ENCODE peak calls at places on chromosome 1, in six cellular contexts. Q is IMR-90, O is neuronal stem cell, Z is mesendoderm, S is mesenchymal stem cell, I is H1. Y is an unnamed sample.

GRCh38 chr1:168373869-168374268 is 93.2 kb downstream of the TBX19 start:
- DNase-seq in Z (no peak), S (no peak), O (no peak), Q (no peak), I (no peak), Y (no peak)

GRCh38 chr1:47378147-47378546 is 37.9 kb upstream of the FOXE3 start:
- DNase-seq in I (no peak), Z (no peak), S (peak; percentile 48), Q (peak; percentile 62), O (no peak), Y (no peak)

GRCh38 chr1:216742625-216743024 is 19.4 kb upstream of the ESRRG start:
- DNase-seq in Z (no peak), S (peak; percentile 33), I (no peak), Q (peak; percentile 30), O (no peak), Y (no peak)

GRCh38 chr1:81287681-81288080 is 513.1 kb upstream of the ADGRL2 start:
- DNase-seq in Q (no peak), I (no peak), O (no peak), Z (no peak), S (no peak), Y (no peak)

GRCh38 chr1:60390593-60391282 is 317.2 kb upstream of the C1orf87 start:
- DNase-seq in Z (no peak), S (no peak), O (no peak), I (no peak), Q (no peak), Y (no peak)

GRCh38 chr1:228205526-228206436 is 2.1 kb upstream of the OBSCN start:
- DNase-seq in S (no peak), I (no peak), O (no peak), Z (no peak), Q (no peak), Y (peak; percentile 20)

GRCh38 chr1:147670319-147671003 is at the start of gene ACP6:
- DNase-seq in Q (peak; percentile 94), S (peak; percentile 96), Z (peak; percentile 99), I (peak; percentile 91), O (peak; percentile 87), Y (peak; percentile 98)

GRCh38 chr1:145960468-145961108 is 2.8 kb upstream of the LIX1L start:
- DNase-seq in I (no peak), Q (peak; percentile 51), O (peak; percentile 73), Z (peak; percentile 91), S (peak; percentile 83), Y (peak; percentile 92)

GRCh38 chr1:30778156-30778978 is 20.8 kb upstream of the LAPTM5 start:
- DNase-seq in Z (no peak), I (no peak), Q (peak; percentile 85), O (no peak), S (peak; percentile 80), Y (no peak)

GRCh38 chr1:234309243-234309597 is 64.0 kb upstream of the COA6 start:
- DNase-seq in O (no peak), S (no peak), Z (no peak), I (no peak), Q (no peak), Y (no peak)

GRCh38 chr1:109762821-109763645 is 690 bp downstream of the EPS8L3 start:
- DNase-seq in I (no peak), Q (peak; percentile 92), Z (no peak), O (no peak), S (peak; percentile 95), Y (no peak)

GRCh38 chr1:34140011-34140676 is 24.9 kb downstream of the CSMD2 start:
- DNase-seq in Z (peak; percentile 14), S (no peak), O (no peak), Q (no peak), I (no peak), Y (no peak)

GRCh38 chr1:27098447-27099153 is 56.3 kb downstream of the SLC9A1 start:
- DNase-seq in Q (no peak), I (no peak), Z (no peak), O (no peak), S (no peak), Y (no peak)

GRCh38 chr1:227903061-227903521 is 44.6 kb downstream of the WNT9A start:
- DNase-seq in Z (no peak), Q (no peak), S (no peak), O (no peak), I (no peak), Y (no peak)

GRCh38 chr1:203046984-203047630 is 20.8 kb downstream of the PPFIA4 start:
- DNase-seq in S (peak; percentile 84), Z (no peak), O (no peak), Q (peak; percentile 87), I (no peak), Y (no peak)

GRCh38 chr1:240122639-240123604 is 31.2 kb downstream of the FMN2 start:
- DNase-seq in Z (peak; percentile 42), I (no peak), S (no peak), O (no peak), Q (no peak), Y (no peak)

GRCh38 chr1:218785928-218786327 is 387.8 kb upstream of the LYPLAL1 start:
- DNase-seq in Q (peak; percentile 29), I (no peak), O (no peak), Z (no peak), S (no peak), Y (no peak)

GRCh38 chr1:213275293-213275692 is 224.3 kb downstream of the RPS6KC1 start:
- DNase-seq in I (no peak), O (no peak), Q (no peak), S (no peak), Z (no peak), Y (no peak)

GRCh38 chr1:21200767-21201166 is 24.1 kb upstream of the EIF4G3 start:
- DNase-seq in Z (no peak), I (no peak), O (no peak), Q (peak; percentile 62), S (peak; percentile 77), Y (no peak)

GRCh38 chr1:91026320-91026719 is 4.5 kb upstream of the ZNF644 start:
- DNase-seq in Z (no peak), I (no peak), O (no peak), S (no peak), Q (no peak), Y (no peak)

GRCh38 chr1:248688527-248689298 is 13.9 kb downstream of the OR14I1 start:
- DNase-seq in Q (no peak), O (no peak), Z (no peak), I (no peak), S (no peak), Y (no peak)

GRCh38 chr1:54277451-54278355 is 77.7 kb downstream of the MRPL37 start:
- DNase-seq in S (peak; percentile 64), O (no peak), I (no peak), Z (no peak), Q (no peak), Y (no peak)

GRCh38 chr1:47697616-47698335 is 259.9 kb downstream of the FOXD2 start:
- DNase-seq in I (no peak), Q (no peak), Z (no peak), S (no peak), O (no peak), Y (no peak)

GRCh38 chr1:223780926-223781325 is 64.8 kb downstream of the TP53BP2 start:
- DNase-seq in O (no peak), S (no peak), Q (no peak), I (no peak), Z (no peak), Y (no peak)

GRCh38 chr1:164726235-164726634 is 167.3 kb downstream of the PBX1 start:
- DNase-seq in O (no peak), Z (no peak), I (no peak), Q (peak; percentile 96), S (peak; percentile 87), Y (no peak)

GRCh38 chr1:22747021-22747734 is 36.5 kb downstream of the EPHB2 start:
- DNase-seq in O (no peak), Z (no peak), S (peak; percentile 74), Q (peak; percentile 91), I (no peak), Y (no peak)

GRCh38 chr1:231828182-231828920 is 201.8 kb downstream of the DISC1 start:
- DNase-seq in Q (peak; percentile 95), S (peak; percentile 95), I (no peak), O (no peak), Z (no peak), Y (no peak)

GRCh38 chr1:154329152-154329521 is 3.8 kb downstream of the ATP8B2 start:
- DNase-seq in Q (no peak), O (no peak), S (no peak), I (no peak), Z (peak; percentile 94), Y (peak; percentile 73)

GRCh38 chr1:32374193-32374592 is 11.9 kb downstream of the TSSK3 start:
- DNase-seq in I (no peak), Z (no peak), O (no peak), S (no peak), Q (no peak), Y (no peak)

GRCh38 chr1:90851711-90852050 is 134.6 kb upstream of the BARHL2 start:
- DNase-seq in Z (no peak), S (no peak), Q (no peak), O (no peak), I (no peak), Y (no peak)

GRCh38 chr1:156407344-156407743 is 38.3 kb downstream of the RHBG start:
- DNase-seq in Q (no peak), I (no peak), O (no peak), Z (peak; percentile 63), S (no peak), Y (no peak)

GRCh38 chr1:243428084-243428483 is 172.2 kb downstream of the SDCCAG8 start:
- DNase-seq in O (no peak), I (no peak), S (no peak), Q (no peak), Z (no peak), Y (no peak)
- H2BK15ac ChIP-seq in O (no peak overlapping the region), I (no peak overlapping the region), S (no peak overlapping the region), Q (no peak overlapping the region), Z (no peak overlapping the region), Y (no peak overlapping the region)

GRCh38 chr1:38353956-38354355 is 307.4 kb upstream of the POU3F1 start:
- DNase-seq in Z (no peak), S (no peak), O (no peak), I (no peak), Q (no peak), Y (no peak)
- H2BK15ac ChIP-seq in Z (no peak overlapping the region), S (no peak overlapping the region), O (no peak overlapping the region), I (no peak overlapping the region), Q (no peak overlapping the region), Y (no peak overlapping the region)

DNA sequence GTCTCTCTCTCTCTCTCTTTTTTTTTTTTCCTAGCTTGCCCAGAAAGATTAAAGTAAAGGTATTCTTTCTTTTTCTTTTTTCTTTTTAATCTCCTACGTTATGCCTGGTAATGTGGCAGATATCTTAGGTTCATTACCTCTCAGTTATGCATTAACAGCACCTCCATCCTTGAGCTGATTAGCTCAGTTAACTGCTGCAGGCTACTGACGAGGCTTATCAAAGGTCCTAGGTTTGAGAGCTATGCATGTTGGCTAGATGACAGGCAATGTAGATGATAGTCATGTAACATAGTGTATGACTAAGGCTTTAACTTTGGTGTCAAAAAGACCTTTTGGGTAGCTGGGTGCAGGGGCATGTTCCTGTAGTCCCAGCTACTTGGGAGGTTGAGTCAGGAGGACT is 53.7 kb upstream of the CACYBP start:
- DNase-seq in Z (peak; percentile 63), I (no peak), Q (no peak), O (no peak), S (no peak), Y (no peak)
- H2BK15ac ChIP-seq in Z (no peak overlapping the region), I (no peak overlapping the region), Q (no peak overlapping the region), O (no peak overlapping the region), S (no peak overlapping the region), Y (no peak overlapping the region)

DNA sequence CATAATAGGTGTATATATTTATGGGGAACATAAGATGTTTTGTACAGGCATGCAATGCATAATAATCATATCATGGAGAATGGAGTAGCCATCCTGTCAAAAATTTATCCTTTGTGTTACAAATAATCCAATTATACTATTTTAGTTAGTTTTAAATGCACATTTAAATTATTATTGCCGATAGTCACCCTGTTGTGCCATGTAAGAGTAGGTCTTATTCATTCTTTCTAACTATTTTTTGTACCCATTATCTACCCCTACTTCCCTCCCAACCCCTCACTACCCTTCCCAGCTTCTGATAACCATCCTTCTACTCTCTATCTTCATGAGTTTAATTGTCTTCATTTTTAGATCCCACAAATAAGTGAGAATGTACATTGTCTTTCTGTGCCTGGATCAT is 8.3 kb upstream of the VN1R5 start:
- DNase-seq in Q (no peak), S (no peak), O (no peak), Z (no peak), I (no peak), Y (no peak)
- H2BK15ac ChIP-seq in Q (no peak overlapping the region), S (no peak overlapping the region), O (no peak overlapping the region), Z (no peak overlapping the region), I (no peak overlapping the region), Y (no peak overlapping the region)